ENCODE peak calls at places on chromosomes 1 and 21, in nine cellular contexts. F is GM12865, G is GM13976, A is fibroblast of the aortic adventitia, P is AG10803, O is sigmoid colon, Y is psoas muscle, B is BE2C, V is mucosa of descending colon. N is an unnamed sample.

GRCh38 chr1:109931189-109931672 is 20.6 kb downstream of the CSF1 start:
- DNase-seq in F (no peak), G (no peak), A (peak), P (peak), O (peak), Y (peak), B (peak), V (peak), N (no peak)

GRCh38 chr1:190193508-190193907 is 284.2 kb downstream of the BRINP3 start:
- DNase-seq in F (no peak), G (no peak), A (no peak), P (no peak), O (no peak), Y (no peak), B (no peak), V (no peak), N (no peak)

GRCh38 chr1:183956559-183957188 is 80.9 kb downstream of the COLGALT2 start:
- DNase-seq in F (peak), G (peak), A (peak), P (peak), O (no peak), Y (no peak), B (no peak), V (no peak), N (peak)

GRCh38 chr1:38735651-38736161 is 123.9 kb downstream of the RRAGC start:
- DNase-seq in F (no peak), G (no peak), A (peak), P (peak), O (no peak), Y (no peak), B (no peak), V (no peak), N (no peak)

GRCh38 chr1:248792342-248792741 is 33.4 kb downstream of the SH3BP5L start:
- DNase-seq in F (peak), G (no peak), A (no peak), P (no peak), O (no peak), Y (no peak), B (no peak), V (no peak), N (no peak)

GRCh38 chr21:35051287-35051818 is 2.3 kb upstream of the RUNX1 start:
- DNase-seq in F (peak), G (peak), A (peak), P (peak), O (peak), Y (peak), B (peak), V (peak), N (peak)

GRCh38 chr1:246811985-246812384 is 87.8 kb downstream of the SCCPDH start:
- DNase-seq in F (no peak), G (no peak), A (no peak), P (no peak), O (no peak), Y (no peak), B (no peak), V (no peak), N (no peak)

GRCh38 chr21:34935868-34936267 is 113.2 kb downstream of the RUNX1 start:
- DNase-seq in F (no peak), G (no peak), A (no peak), P (no peak), O (no peak), Y (no peak), B (no peak), V (no peak), N (no peak)

GRCh38 chr1:211095381-211095780 is 38.6 kb downstream of the KCNH1 start:
- DNase-seq in F (no peak), G (no peak), A (no peak), P (no peak), O (no peak), Y (no peak), B (no peak), V (no peak), N (no peak)

GRCh38 chr21:31987696-31988095 is 114.9 kb downstream of the HUNK start:
- DNase-seq in F (no peak), G (no peak), A (no peak), P (no peak), O (no peak), Y (peak), B (no peak), V (peak), N (no peak)

GRCh38 chr1:41530411-41530810 is 45.9 kb upstream of the EDN2 start:
- DNase-seq in F (no peak), G (no peak), A (no peak), P (no peak), O (peak), Y (no peak), B (no peak), V (peak), N (no peak)

GRCh38 chr1:156465747-156466365 is 34.7 kb downstream of the MEF2D start:
- DNase-seq in F (no peak), G (no peak), A (peak), P (no peak), O (no peak), Y (no peak), B (no peak), V (no peak), N (no peak)

GRCh38 chr1:39845569-39846566 is 37.4 kb downstream of the TRIT1 start:
- DNase-seq in F (peak), G (peak), A (peak), P (peak), O (peak), Y (peak), B (peak), V (peak), N (peak)

GRCh38 chr1:82226198-82226505 is 425.4 kb downstream of the ADGRL2 start:
- DNase-seq in F (no peak), G (no peak), A (peak), P (no peak), O (no peak), Y (no peak), B (no peak), V (no peak), N (no peak)

GRCh38 chr1:15018767-15019166 is 134.8 kb upstream of the TMEM51 start:
- DNase-seq in F (no peak), G (no peak), A (no peak), P (no peak), O (no peak), Y (no peak), B (no peak), V (no peak), N (no peak)

GRCh38 chr1:154348429-154349076 is 23.2 kb downstream of the ATP8B2 start:
- DNase-seq in F (no peak), G (peak), A (no peak), P (no peak), O (no peak), Y (no peak), B (peak), V (no peak), N (no peak)

GRCh38 chr1:112954945-112955677 is 885 bp downstream of the SLC16A1 start:
- DNase-seq in F (peak), G (peak), A (peak), P (peak), O (peak), Y (peak), B (peak), V (peak), N (peak)

GRCh38 chr1:182575540-182576149 is 13.4 kb downstream of the RNASEL start:
- DNase-seq in F (no peak), G (no peak), A (peak), P (peak), O (no peak), Y (no peak), B (no peak), V (no peak), N (no peak)

GRCh38 chr1:29379438-29380073 is 143.2 kb downstream of the PTPRU start:
- DNase-seq in F (peak), G (no peak), A (peak), P (peak), O (no peak), Y (no peak), B (peak), V (no peak), N (no peak)

GRCh38 chr1:115545096-115545720 is 96.6 kb upstream of the VANGL1 start:
- DNase-seq in F (no peak), G (no peak), A (no peak), P (no peak), O (no peak), Y (no peak), B (no peak), V (no peak), N (no peak)

GRCh38 chr1:24717867-24718650 is 27.2 kb upstream of the CLIC4 start:
- DNase-seq in F (no peak), G (no peak), A (no peak), P (no peak), O (no peak), Y (no peak), B (no peak), V (no peak), N (no peak)

DNA sequence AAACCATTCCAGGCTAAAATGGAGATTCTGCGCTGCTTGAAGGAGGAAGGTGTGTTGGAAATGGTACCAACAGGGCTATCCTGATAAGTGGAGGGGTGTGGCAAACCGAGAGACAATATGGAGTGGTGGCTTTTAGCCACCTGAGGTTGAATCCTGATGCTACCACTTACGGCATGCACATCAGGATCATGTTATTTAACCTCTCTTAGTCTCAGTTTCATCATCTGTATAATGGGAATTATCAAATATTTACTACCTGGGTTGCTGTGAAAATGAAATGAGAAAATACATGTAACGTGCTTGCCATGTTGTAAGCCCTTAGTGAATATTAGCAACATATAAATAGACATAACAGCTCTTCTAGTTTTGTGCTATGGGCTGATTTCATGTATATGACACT is 117.1 kb downstream of the TBX19 start:
- DNase-seq in F (no peak), G (no peak), A (no peak), P (no peak), O (no peak), Y (no peak), B (no peak), V (no peak), N (no peak)
- TF ChIP-seq CTCF in F (no peak), G (no peak), A (no peak), P (no peak), O (no peak), Y (no peak), B (no peak), V (no peak), N (no peak)

GRCh38 chr1:237041461-237041794 is 556 bp upstream of the RYR2 start:
- DNase-seq in F (no peak), G (no peak), A (no peak), P (no peak), O (no peak), Y (no peak), B (no peak), V (no peak), N (no peak)

GRCh38 chr1:237042467-237042891 is 495 bp downstream of the RYR2 start:
- DNase-seq in F (no peak), G (no peak), A (no peak), P (no peak), O (no peak), Y (no peak), B (peak), V (no peak), N (no peak)

GRCh38 chr1:237042892-237043576 is 1.1 kb downstream of the RYR2 start:
- DNase-seq in F (no peak), G (peak), A (no peak), P (no peak), O (no peak), Y (no peak), B (peak), V (no peak), N (peak)

GRCh38 chr1:237040823-237041222 is 1.2 kb upstream of the RYR2 start:
- DNase-seq in F (no peak), G (no peak), A (no peak), P (no peak), O (no peak), Y (no peak), B (no peak), V (no peak), N (no peak)

DNA sequence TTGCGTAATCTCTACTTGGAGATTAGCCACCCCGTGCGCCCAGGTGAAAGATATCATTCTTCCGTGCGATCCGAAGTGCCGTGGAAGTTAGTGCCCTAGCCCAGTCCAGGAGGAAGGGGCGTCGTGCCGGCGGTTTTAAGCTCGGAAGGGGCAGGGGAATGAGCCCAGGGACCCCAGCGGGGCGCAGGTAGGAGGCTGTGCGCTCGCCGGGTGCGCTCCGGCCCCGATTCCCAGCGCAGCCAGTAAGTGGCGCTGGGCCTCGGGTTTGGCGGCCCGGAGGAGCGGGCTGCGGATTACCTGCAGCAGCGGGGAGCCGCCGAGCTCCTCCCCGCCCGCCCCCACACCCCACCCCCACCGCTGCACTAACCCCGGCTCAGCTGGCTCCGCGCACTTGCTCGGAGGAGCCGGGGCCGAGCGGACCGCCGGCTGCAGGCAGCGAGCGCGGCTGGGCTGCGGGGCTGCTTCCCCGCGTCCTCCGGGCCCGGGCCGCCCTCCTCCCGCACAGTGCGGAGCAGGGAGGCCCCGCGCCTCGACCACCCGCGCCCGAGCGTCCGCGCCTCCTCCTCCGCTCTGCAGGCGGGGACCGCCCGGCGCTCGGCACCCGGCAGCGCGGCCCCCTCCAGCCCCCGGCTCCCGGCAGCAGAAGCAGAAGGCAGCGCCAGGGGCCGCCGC is at the start of gene RYR2:
- DNase-seq in F (no peak), G (peak), A (no peak), P (no peak), O (no peak), Y (no peak), B (peak), V (no peak), N (no peak)
- TF ChIP-seq CTCF in F (peak), G (peak), A (no peak), P (no peak), O (peak), Y (peak), B (peak), V (no peak), N (no peak)

GRCh38 chr1:68273530-68273929 is 41.2 kb upstream of the WLS start:
- DNase-seq in F (no peak), G (no peak), A (no peak), P (no peak), O (no peak), Y (no peak), B (no peak), V (no peak), N (no peak)
- TF ChIP-seq CTCF in F (no peak), G (no peak), A (no peak), P (no peak), O (no peak), Y (no peak), B (no peak), V (no peak), N (no peak)

DNA sequence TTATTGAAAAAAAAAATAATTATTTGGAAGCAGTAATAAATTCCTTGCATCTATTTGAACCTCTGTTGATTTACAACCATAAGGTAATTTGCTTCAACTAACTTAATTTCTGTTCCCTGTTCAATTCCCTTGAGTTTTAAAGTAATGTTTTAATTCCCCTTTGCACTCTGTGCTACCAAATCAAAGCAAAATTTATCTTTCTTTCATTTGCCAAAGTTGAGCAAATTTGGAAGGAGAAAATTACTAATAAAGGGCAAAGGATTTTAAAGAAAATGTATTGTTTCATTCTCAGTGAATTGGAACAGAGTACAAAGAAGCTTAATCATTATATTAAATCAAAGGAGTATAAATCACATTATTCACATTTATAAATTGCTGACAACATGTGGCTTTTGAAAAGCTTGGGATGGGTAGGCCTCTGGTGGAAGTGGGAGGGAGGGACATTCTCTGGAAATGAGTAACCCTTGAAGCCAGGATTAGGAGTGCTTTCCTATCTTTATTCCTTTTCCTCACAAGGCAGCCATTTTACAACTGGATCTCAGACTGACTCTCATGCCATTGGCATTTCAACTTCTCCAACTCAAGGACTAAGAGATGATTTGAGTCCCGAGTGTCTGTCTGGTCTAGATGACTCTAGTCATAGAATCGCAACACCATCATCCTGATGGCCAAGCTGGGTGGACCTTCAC is 331.6 kb upstream of the DUSP10 start:
- DNase-seq in F (no peak), G (no peak), A (peak), P (peak), O (no peak), Y (no peak), B (peak), V (no peak), N (no peak)
- TF ChIP-seq CTCF in F (no peak), G (no peak), A (no peak), P (peak), O (no peak), Y (no peak), B (peak), V (no peak), N (no peak)

N was measured in GM13977.